ENCODE peak calls at places on chromosome 9, in five cellular contexts. N is hepatic stellate cell, B is dorsolateral prefrontal cortex, I is HTR-8/SVneo, O is NB4. S is an unnamed sample.

GRCh38 chr9:128081052-128081451 is 13.0 kb downstream of the SLC25A25 start:
- DNase-seq in N (peak), B (no peak), I (no peak), O (no peak), S (no peak)

GRCh38 chr9:79215819-79216218 is 355.9 kb upstream of the TLE4 start:
- DNase-seq in N (no peak), B (no peak), I (no peak), O (no peak), S (no peak)

GRCh38 chr9:126400571-126400970 is 73.9 kb downstream of the MVB12B start:
- DNase-seq in N (no peak), B (no peak), I (no peak), O (no peak), S (no peak)

GRCh38 chr9:91811024-91811909 is 138.8 kb downstream of the ROR2 start:
- DNase-seq in N (no peak), B (no peak), I (no peak), O (no peak), S (no peak)

GRCh38 chr9:128771745-128772519 is at the start of gene ZER1:
- DNase-seq in N (peak), B (peak), I (peak), O (peak), S (peak)

GRCh38 chr9:79621916-79622575 is 50.3 kb downstream of the TLE4 start:
- DNase-seq in N (no peak), B (no peak), I (no peak), O (no peak), S (no peak)

GRCh38 chr9:100074093-100074492 is 24.7 kb downstream of the ERP44 start:
- DNase-seq in N (no peak), B (no peak), I (no peak), O (no peak), S (no peak)

GRCh38 chr9:8718121-8718725 is 918.6 kb upstream of the DMAC1 start:
- DNase-seq in N (no peak), B (no peak), I (no peak), O (no peak), S (no peak)

GRCh38 chr9:2663486-2663885 is 41.9 kb downstream of the VLDLR start:
- DNase-seq in N (no peak), B (no peak), I (no peak), O (no peak), S (no peak)

GRCh38 chr9:12060811-12061210 is 632.4 kb upstream of the TYRP1 start:
- DNase-seq in N (no peak), B (no peak), I (no peak), O (no peak), S (no peak)

GRCh38 chr9:128120061-128120740 is 7.3 kb downstream of the PTGES2 start:
- DNase-seq in N (no peak), B (no peak), I (no peak), O (no peak), S (peak)

GRCh38 chr9:95874303-95874988 is 1.0 kb upstream of the ERCC6L2 start:
- DNase-seq in N (no peak), B (no peak), I (no peak), O (no peak), S (no peak)

GRCh38 chr9:93893899-93894690 is 61.1 kb downstream of the BARX1 start:
- DNase-seq in N (no peak), B (peak), I (no peak), O (no peak), S (peak)

GRCh38 chr9:111944467-111944866 is 47.9 kb downstream of the UGCG start:
- DNase-seq in N (no peak), B (no peak), I (no peak), O (peak), S (no peak)